ENCODE peak calls at places on chromosome 18, in seven cellular contexts. H is psoas muscle, P is WERI-Rb-1, G is caudate nucleus, Q is A549, M is heart left ventricle, D is breast epithelium. Z is an unnamed sample.

GRCh38 chr18:48390641-48391040 is 18.5 kb downstream of the ZBTB7C start:
- DNase-seq in H (no peak), P (no peak), G (no peak), Q (no peak), M (no peak), D (no peak), Z (no peak)

GRCh38 chr18:58993260-58993659 is 128.6 kb downstream of the ZNF532 start:
- DNase-seq in H (no peak), P (no peak), G (no peak), Q (peak), M (no peak), D (no peak), Z (no peak)

GRCh38 chr18:50138181-50139064 is 56.5 kb downstream of the MYO5B start:
- DNase-seq in H (no peak), P (no peak), G (no peak), Q (no peak), M (no peak), D (no peak), Z (no peak)

GRCh38 chr18:79765491-79766245 is 32.1 kb upstream of the KCNG2 start:
- DNase-seq in H (no peak), P (no peak), G (no peak), Q (no peak), M (no peak), D (peak), Z (no peak)

GRCh38 chr18:74587446-74587845 is 10.2 kb upstream of the ZNF407 start:
- DNase-seq in H (no peak), P (no peak), G (no peak), Q (no peak), M (no peak), D (no peak), Z (no peak)

GRCh38 chr18:56402872-56403516 is 235.4 kb downstream of the TXNL1 start:
- DNase-seq in H (peak), P (no peak), G (no peak), Q (peak), M (no peak), D (no peak), Z (no peak)

GRCh38 chr18:11176416-11176815 is 27.0 kb upstream of the PIEZO2 start:
- DNase-seq in H (no peak), P (no peak), G (no peak), Q (no peak), M (no peak), D (no peak), Z (no peak)

GRCh38 chr18:57122906-57123510 is 23.9 kb upstream of the BOD1L2 start:
- DNase-seq in H (no peak), P (no peak), G (no peak), Q (no peak), M (no peak), D (no peak), Z (no peak)

GRCh38 chr18:55320399-55321255 is 267.4 kb downstream of the TCF4 start:
- DNase-seq in H (no peak), P (no peak), G (no peak), Q (no peak), M (no peak), D (no peak), Z (no peak)

GRCh38 chr18:31835528-31836138 is 75.0 kb upstream of the SLC25A52 start:
- DNase-seq in H (no peak), P (no peak), G (no peak), Q (no peak), M (no peak), D (no peak), Z (no peak)

GRCh38 chr18:64333584-64333983 is 184.7 kb upstream of the LINC00305 start:
- DNase-seq in H (no peak), P (no peak), G (no peak), Q (no peak), M (no peak), D (no peak), Z (no peak)

GRCh38 chr18:26546170-26546874 is 2.0 kb downstream of the KCTD1 start:
- DNase-seq in H (no peak), P (no peak), G (no peak), Q (no peak), M (no peak), D (no peak), Z (no peak)

GRCh38 chr18:63817441-63818051 is 42.3 kb downstream of the SERPINB7 start:
- DNase-seq in H (no peak), P (no peak), G (no peak), Q (no peak), M (no peak), D (no peak), Z (no peak)

GRCh38 chr18:48050176-48050575 is 119.7 kb upstream of the SMAD2 start:
- DNase-seq in H (no peak), P (no peak), G (no peak), Q (no peak), M (no peak), D (no peak), Z (no peak)

GRCh38 chr18:61551586-61551985 is 218.4 kb downstream of the CDH20 start:
- DNase-seq in H (no peak), P (peak), G (no peak), Q (peak), M (peak), D (no peak), Z (peak)

GRCh38 chr18:48828713-48829442 is 121.9 kb downstream of the SMAD7 start:
- DNase-seq in H (peak), P (peak), G (no peak), Q (no peak), M (peak), D (peak), Z (no peak)

GRCh38 chr18:2244641-2245040 is 326.7 kb downstream of the METTL4 start:
- DNase-seq in H (no peak), P (no peak), G (no peak), Q (no peak), M (no peak), D (no peak), Z (no peak)

GRCh38 chr18:78793313-78793712 is 186.3 kb upstream of the SALL3 start:
- DNase-seq in H (no peak), P (no peak), G (no peak), Q (no peak), M (no peak), D (no peak), Z (no peak)

GRCh38 chr18:39801010-39801409 is 2154.0 kb upstream of the PIK3C3 start:
- DNase-seq in H (no peak), P (no peak), G (no peak), Q (no peak), M (no peak), D (no peak), Z (no peak)

GRCh38 chr18:77369644-77370043 is 120.0 kb downstream of the GALR1 start:
- DNase-seq in H (no peak), P (no peak), G (no peak), Q (no peak), M (no peak), D (no peak), Z (no peak)

GRCh38 chr18:5543854-5544389 is at the start of gene EPB41L3:
- DNase-seq in H (peak), P (peak), G (no peak), Q (no peak), M (peak), D (no peak), Z (no peak)

GRCh38 chr18:45860971-45861370 is 35.5 kb downstream of the SIGLEC15 start:
- DNase-seq in H (no peak), P (no peak), G (no peak), Q (no peak), M (no peak), D (no peak), Z (no peak)

GRCh38 chr18:54013452-54013851 is 211.0 kb downstream of the MBD2 start:
- DNase-seq in H (no peak), P (no peak), G (no peak), Q (no peak), M (no peak), D (no peak), Z (no peak)

GRCh38 chr18:50610349-50610748 is 50.5 kb downstream of the MAPK4 start:
- DNase-seq in H (no peak), P (no peak), G (no peak), Q (no peak), M (no peak), D (no peak), Z (no peak)

GRCh38 chr18:55688066-55688465 is 100.1 kb upstream of the TCF4 start:
- DNase-seq in H (no peak), P (no peak), G (no peak), Q (no peak), M (no peak), D (no peak), Z (no peak)

GRCh38 chr18:55321268-55322175 is 266.5 kb downstream of the TCF4 start:
- DNase-seq in H (peak), P (peak), G (peak), Q (peak), M (peak), D (peak), Z (peak)

GRCh38 chr18:24271381-24272331 is 126.0 kb downstream of the OSBPL1A start:
- DNase-seq in H (peak), P (peak), G (peak), Q (peak), M (peak), D (peak), Z (peak)

GRCh38 chr18:73254564-73254963 is 386.8 kb upstream of the NETO1 start:
- DNase-seq in H (no peak), P (no peak), G (no peak), Q (no peak), M (no peak), D (no peak), Z (no peak)

GRCh38 chr18:73006331-73006730 is 138.5 kb upstream of the NETO1 start:
- DNase-seq in H (no peak), P (no peak), G (no peak), Q (no peak), M (no peak), D (no peak), Z (no peak)

GRCh38 chr18:56593906-56594305 is 44.5 kb downstream of the TXNL1 start:
- DNase-seq in H (no peak), P (no peak), G (no peak), Q (no peak), M (no peak), D (no peak), Z (no peak)

GRCh38 chr18:51852661-51853060 is 487.3 kb upstream of the DCC start:
- DNase-seq in H (no peak), P (no peak), G (no peak), Q (no peak), M (no peak), D (no peak), Z (no peak)

GRCh38 chr18:51437280-51438271 is 240.1 kb upstream of the MEX3C start:
- DNase-seq in H (no peak), P (no peak), G (no peak), Q (no peak), M (no peak), D (no peak), Z (no peak)

GRCh38 chr18:71336811-71337210 is 1048.0 kb downstream of the SOCS6 start:
- DNase-seq in H (no peak), P (no peak), G (no peak), Q (no peak), M (no peak), D (no peak), Z (no peak)

GRCh38 chr18:75218064-75218463 is 7.5 kb downstream of the TSHZ1 start:
- DNase-seq in H (no peak), P (peak), G (no peak), Q (no peak), M (no peak), D (no peak), Z (no peak)

GRCh38 chr18:43965691-43966090 is 688.4 kb upstream of the SYT4 start:
- DNase-seq in H (no peak), P (no peak), G (no peak), Q (no peak), M (no peak), D (no peak), Z (no peak)

DNA sequence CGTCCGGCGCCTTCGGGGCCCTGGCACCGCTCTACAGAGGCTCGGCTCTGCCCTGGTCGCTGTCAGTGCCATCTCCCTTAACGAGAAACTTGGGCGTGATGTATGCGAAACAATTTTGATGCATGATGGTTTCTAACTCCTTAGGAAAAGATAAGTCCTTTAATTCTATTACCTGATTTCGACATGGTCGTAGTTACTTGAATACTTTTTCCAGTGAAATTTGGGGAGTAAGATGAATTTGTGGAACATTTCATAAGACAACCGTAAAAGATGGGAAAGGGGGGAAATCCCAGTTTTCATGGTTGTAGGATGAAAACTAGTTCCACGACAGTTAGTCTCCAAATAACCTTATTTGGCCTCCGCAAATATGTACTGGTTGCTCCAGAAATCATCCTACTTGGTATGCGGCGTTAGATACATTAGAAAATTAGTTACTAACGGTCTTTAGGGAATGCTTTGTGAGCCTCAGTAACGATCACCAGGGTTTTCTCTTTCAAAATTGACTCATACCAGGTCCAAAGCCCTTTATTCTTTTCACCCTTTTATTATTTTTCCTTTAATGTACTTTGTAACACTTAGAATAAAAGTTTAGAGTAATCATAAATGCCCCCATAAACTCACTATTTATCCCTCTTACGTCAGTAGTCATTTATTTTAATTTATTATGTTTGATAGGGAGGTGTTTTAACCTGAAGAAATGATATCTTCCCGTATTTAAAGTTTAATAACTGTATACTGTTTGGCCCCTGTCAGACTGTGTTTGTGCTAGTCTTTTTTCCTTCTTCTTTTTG is 877 bp downstream of the TWSG1 start:
- DNase-seq in H (no peak), P (no peak), G (no peak), Q (no peak), M (no peak), D (no peak), Z (no peak)
- H3K27ac ChIP-seq in H (peak), P (peak), G (no peak), Q (peak), M (peak), D (peak), Z (peak)

DNA sequence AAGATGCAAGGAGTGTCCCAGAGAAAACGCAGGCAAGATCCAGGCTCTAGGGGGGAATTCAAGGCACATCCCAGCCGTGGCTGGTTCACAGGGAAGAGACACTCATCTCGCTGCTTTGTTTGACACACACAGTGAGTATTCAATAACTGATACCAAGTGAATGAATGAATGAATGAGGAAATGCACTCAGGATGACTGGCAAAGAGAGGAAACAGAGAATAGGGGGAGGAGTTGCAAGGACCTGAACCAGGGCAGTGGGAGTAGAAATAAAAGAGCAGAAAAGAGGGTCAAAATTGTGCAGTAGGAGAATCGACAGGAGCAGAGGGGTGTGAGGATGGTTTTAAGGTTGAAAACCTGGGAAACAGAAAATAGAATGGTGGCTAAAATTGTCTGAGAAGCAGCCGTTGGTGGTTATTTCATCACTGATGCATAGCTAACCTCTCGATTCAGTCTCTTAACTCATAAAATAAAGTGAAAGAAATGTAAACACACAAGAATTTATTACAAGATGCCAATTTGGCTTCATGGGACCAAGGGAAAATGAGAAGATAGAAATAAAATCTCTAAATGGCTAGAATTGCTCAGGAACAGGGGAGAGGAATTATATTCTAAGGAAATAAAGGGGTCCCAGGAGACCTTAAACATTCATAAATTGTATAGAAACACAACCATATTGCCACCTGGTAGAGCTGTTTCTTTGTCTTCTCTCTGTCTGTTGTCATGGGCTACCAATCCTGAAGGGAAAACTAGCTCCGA is 63.9 kb upstream of the PHLPP1 start:
- DNase-seq in H (no peak), P (no peak), G (no peak), Q (no peak), M (no peak), D (no peak), Z (no peak)
- H3K27ac ChIP-seq in H (no peak), P (no peak), G (no peak), Q (no peak), M (no peak), D (no peak), Z (no peak)

DNA sequence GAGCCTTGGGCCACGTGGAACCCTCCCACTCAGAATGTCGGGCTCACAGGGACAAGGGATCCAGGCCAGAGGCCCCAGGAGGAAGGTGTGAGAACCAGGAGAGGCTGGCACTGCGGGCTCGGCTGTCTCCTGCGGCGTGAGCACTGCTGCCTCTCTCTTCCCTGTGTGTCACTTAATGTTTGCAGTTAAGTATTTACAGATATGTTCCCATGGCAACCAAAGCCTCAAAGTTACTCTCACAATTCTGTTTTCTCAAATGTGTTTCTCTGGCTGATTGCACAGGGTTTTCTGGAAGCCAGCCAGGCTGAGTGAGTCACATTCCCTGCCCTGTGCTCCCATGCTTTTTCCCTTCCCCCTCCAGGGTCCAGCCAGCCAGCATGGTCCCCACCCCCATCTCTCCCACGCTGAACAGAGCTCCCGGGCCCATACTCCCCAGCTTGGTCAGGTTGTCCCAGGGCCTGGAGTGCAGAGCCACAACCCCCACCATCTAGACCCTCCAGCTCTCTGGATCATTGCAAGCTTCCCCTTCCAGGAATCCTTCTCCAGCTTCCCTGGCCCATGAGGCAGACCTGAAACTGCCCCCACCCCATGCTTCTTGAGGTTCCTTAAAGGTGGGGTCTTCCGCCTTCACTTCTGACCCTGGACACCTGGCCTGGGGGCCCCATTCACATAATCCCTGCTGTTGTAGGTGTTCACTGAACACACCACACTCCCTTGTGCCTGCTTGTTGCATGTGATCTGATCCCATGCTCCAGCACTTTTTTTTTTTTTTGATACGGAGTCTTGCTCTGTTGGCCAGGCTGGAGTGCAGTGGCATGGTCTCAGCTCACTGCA is 265.9 kb downstream of the CELF4 start:
- DNase-seq in H (peak), P (no peak), G (no peak), Q (peak), M (peak), D (peak), Z (peak)
- H3K27ac ChIP-seq in H (no peak), P (no peak), G (peak), Q (peak), M (no peak), D (peak), Z (peak)

DNA sequence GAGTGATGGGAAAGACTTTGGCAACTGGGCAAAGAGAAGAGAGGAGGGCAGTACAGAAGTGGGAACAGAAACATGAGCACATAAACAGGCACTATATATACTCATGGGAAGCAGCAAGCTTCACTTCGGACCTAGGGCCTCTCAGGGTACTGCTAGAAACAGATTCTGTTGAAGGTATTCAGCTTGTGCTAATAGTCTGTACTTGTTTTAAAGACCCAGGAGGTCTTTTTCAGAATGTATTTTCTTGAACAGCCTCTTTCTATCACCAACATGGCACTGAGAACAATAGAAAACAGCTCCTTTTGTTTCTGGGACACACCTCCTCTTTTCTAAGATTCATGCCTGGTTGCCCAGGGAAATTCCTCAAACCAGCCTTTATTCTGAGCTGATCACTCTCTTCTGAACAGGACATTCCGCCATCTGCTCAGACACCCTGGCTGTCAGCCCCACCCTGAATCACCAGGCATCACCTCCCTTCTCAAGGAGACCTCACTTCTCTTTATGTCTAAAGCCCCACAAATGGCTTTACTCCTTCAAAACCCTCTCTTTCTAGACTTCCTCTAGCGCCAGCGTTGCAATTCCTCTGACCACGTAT is 389.6 kb downstream of the TGIF1 start:
- DNase-seq in H (no peak), P (no peak), G (no peak), Q (no peak), M (no peak), D (no peak), Z (no peak)
- H3K27ac ChIP-seq in H (no peak), P (no peak), G (no peak), Q (no peak), M (no peak), D (no peak), Z (peak)

DNA sequence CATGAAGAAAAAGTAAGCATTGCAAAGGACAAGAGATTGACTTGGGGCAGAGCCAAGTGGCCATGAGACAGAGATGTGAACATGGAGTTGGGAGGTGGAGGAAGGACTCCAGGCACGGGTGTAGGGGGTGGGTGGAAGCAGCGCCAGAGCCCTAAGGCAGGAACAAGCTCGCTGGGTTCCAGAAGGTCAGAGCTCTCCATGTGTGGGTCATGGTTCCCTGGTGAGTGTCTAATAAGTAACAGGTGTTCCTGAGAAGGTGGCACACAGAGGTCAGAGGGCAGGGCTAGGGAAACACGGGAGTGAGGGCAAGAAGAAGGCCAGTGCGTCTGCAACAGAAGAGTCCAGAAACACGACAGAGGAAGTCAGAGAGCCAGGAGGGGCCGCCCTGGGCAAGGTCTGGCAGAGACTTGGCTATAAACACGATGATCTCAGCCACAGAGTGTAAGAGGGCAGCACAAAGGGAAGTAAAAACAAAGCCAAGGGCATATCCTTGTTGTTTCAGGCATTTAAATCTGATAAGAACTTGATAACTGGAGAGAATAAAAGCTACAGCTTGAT is 260.8 kb downstream of the TGIF1 start:
- DNase-seq in H (peak), P (no peak), G (no peak), Q (peak), M (no peak), D (no peak), Z (no peak)
- H3K27ac ChIP-seq in H (no peak), P (no peak), G (peak), Q (peak), M (no peak), D (peak), Z (no peak)